ENCODE peak calls at places on chromosomes 1 and 21, in five cellular contexts. C is K562, U is fibroblast of lung, L is uterus, Y is astrocyte of the spinal cord. M is an unnamed sample.

GRCh38 chr1:226523646-226524406 is 24.7 kb upstream of the STUM start:
- DNase-seq in C (no peak), U (no peak), L (no peak), Y (no peak), M (no peak)

GRCh38 chr1:156581661-156582387 is 2.3 kb downstream of the TTC24 start:
- DNase-seq in C (no peak), U (no peak), L (no peak), Y (no peak), M (no peak)

GRCh38 chr1:185813401-185813979 is 79.3 kb downstream of the HMCN1 start:
- DNase-seq in C (peak; percentile 69), U (peak; percentile 56), L (no peak), Y (peak; percentile 79), M (peak; percentile 8)

GRCh38 chr1:8395433-8395866 is 77.5 kb downstream of the SLC45A1 start:
- DNase-seq in C (no peak), U (peak; percentile 23), L (no peak), Y (no peak), M (no peak)

GRCh38 chr21:46033410-46034404 is 52.1 kb downstream of the COL6A1 start:
- DNase-seq in C (no peak), U (no peak), L (no peak), Y (no peak), M (peak; percentile 63)

GRCh38 chr1:56374026-56374974 is 205.1 kb downstream of the PLPP3 start:
- DNase-seq in C (no peak), U (peak; percentile 72), L (no peak), Y (peak; percentile 36), M (no peak)

GRCh38 chr1:85166343-85166742 is 34.5 kb downstream of the SYDE2 start:
- DNase-seq in C (no peak), U (peak; percentile 15), L (no peak), Y (no peak), M (no peak)

GRCh38 chr1:246067432-246068021 is 439.6 kb downstream of the SMYD3 start:
- DNase-seq in C (no peak), U (peak; percentile 35), L (no peak), Y (no peak), M (no peak)

GRCh38 chr1:199774433-199775089 is 252.9 kb upstream of the NR5A2 start:
- DNase-seq in C (no peak), U (peak; percentile 81), L (no peak), Y (peak; percentile 74), M (peak; percentile 62)

GRCh38 chr1:17574502-17574901 is 35.0 kb downstream of the ARHGEF10L start:
- DNase-seq in C (no peak), U (no peak), L (no peak), Y (no peak), M (no peak)

GRCh38 chr1:17569200-17570139 is 30.0 kb downstream of the ARHGEF10L start:
- DNase-seq in C (peak; percentile 71), U (peak; percentile 90), L (peak; percentile 89), Y (peak; percentile 82), M (no peak)

GRCh38 chr1:17573518-17574041 is 34.1 kb downstream of the ARHGEF10L start:
- DNase-seq in C (no peak), U (no peak), L (no peak), Y (no peak), M (no peak)

GRCh38 chr1:17570228-17570627 is 30.7 kb downstream of the ARHGEF10L start:
- DNase-seq in C (no peak), U (no peak), L (no peak), Y (no peak), M (no peak)

GRCh38 chr1:17572264-17572985 is 32.9 kb downstream of the ARHGEF10L start:
- DNase-seq in C (peak; percentile 19), U (no peak), L (no peak), Y (no peak), M (no peak)
- TF ChIP-seq CTCF in C (peak; percentile 74), U (no peak), L (no peak), Y (no peak), M (no peak)

GRCh38 chr1:31932491-31933316 is 5.5 kb downstream of the PTP4A2 start:
- DNase-seq in C (peak; percentile 70), U (peak; percentile 21), L (no peak), Y (no peak), M (peak; percentile 88)
- H3K4me3 ChIP-seq in C (peak overlapping the region; percentile 0), U (no peak overlapping the region), L (no peak overlapping the region), Y (no peak overlapping the region), M (no peak overlapping the region)

GRCh38 chr1:62528015-62528414 is 69.3 kb upstream of the ANGPTL3 start:
- DNase-seq in C (no peak), U (no peak), L (no peak), Y (no peak), M (no peak)

GRCh38 chr1:62529227-62529626 is 68.1 kb upstream of the ANGPTL3 start:
- DNase-seq in C (no peak), U (no peak), L (no peak), Y (no peak), M (no peak)

DNA sequence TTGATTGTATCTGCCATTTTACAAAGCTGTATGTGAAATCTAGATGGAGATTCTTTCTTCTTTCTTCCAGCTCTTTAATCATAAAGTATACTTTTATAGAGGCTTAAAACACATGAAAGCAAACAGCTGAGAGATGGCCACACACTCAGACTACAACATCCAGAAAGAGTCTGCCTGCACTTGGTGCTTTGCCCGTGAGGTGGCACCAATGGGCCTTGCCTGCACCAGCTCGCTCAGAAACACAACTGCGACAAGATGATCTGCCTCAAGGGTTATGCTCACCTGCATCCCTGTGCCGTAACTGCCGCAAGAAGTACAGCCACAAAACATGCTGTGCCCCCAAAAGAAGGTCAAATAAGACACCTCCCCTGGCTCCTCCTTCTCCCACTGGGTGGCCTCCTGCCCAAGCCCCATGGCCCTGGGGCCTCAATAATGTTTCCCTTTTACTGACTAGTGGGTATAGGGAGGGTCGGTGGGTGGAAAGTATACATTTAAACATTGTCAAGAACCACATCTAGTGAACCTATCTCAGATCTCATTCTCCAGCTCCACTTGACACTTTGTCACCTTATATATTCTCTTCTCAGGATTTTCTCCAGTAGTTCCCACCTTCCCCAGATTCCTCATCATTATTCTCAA is 66.7 kb upstream of the ANGPTL3 start:
- DNase-seq in C (peak; percentile 66), U (peak; percentile 32), L (peak; percentile 19), Y (peak; percentile 45), M (peak; percentile 63)
- TF ChIP-seq CTCF in C (peak; percentile 79), U (peak; percentile 45), L (peak; percentile 11), Y (peak; percentile 82), M (peak; percentile 90)

GRCh38 chr1:92537333-92537884 is 50.7 kb upstream of the GFI1 start:
- DNase-seq in C (no peak), U (no peak), L (no peak), Y (no peak), M (no peak)
- H3K4me3 ChIP-seq in C (no peak overlapping the region), U (no peak overlapping the region), L (no peak overlapping the region), Y (no peak overlapping the region), M (no peak overlapping the region)

GRCh38 chr1:234611153-234611798 is 1.3 kb upstream of the IRF2BP2 start:
- DNase-seq in C (peak; percentile 57), U (peak; percentile 90), L (no peak), Y (peak; percentile 94), M (peak; percentile 91)
- TF ChIP-seq CTCF in C (no peak), U (no peak), L (no peak), Y (peak; percentile 12), M (peak; percentile 11)

DNA sequence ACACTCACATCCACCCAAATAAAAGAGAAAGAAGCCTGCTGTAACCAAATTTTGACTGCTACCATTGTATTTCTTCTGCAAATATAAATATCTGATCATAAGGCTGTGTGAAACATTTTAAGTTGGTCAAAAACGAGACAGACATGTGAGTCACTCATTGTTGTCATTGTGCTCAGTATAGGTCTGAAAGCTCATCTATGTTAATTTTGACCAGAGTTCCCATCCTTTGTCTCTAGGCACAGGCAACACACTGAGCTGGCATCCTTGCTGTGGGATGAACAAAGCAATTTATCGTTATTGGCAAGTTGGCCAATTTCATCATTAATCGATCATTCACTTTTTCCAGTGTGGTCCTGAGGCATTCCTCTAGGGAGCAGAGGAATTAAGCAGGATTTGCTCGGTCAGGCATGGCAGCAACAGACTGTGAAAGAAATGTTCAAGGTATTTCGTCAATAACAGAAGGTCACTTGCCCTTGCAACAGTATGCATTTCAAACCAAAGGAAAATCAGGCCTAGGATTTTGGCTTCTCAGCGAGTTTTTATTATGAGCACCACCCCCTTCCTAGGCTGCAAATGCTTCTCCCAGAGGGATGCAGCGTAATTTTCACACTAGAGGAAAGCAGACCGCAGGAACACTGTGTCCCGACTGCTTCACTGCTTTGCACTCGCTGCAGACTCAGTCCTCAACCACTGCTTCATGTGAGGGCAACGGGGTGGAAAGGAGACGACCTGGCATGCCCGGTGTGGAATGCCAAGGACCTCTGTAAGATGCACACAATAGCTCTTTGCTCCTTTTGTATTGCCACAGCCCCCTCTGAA is 87.9 kb upstream of the SMYD2 start:
- DNase-seq in C (no peak), U (no peak), L (no peak), Y (no peak), M (no peak)
- H3K4me3 ChIP-seq in C (no peak overlapping the region), U (no peak overlapping the region), L (no peak overlapping the region), Y (no peak overlapping the region), M (no peak overlapping the region)

GRCh38 chr1:54125671-54126070 is 27.1 kb downstream of the CDCP2 start:
- DNase-seq in C (peak; percentile 27), U (no peak), L (no peak), Y (peak; percentile 23), M (peak; percentile 14)
- TF ChIP-seq CTCF in C (peak; percentile 41), U (peak; percentile 12), L (no peak), Y (peak; percentile 52), M (peak; percentile 32)